ENCODE peak calls at places on chromosomes 12 and 14, in four cellular contexts. Y is prostate gland, D is psoas muscle, I is aorta. Z is an unnamed sample.

GRCh38 chr14:32545109-32545857 is 216.2 kb downstream of the AKAP6 start:
- DNase-seq in D (no peak), Y (no peak), I (no peak), Z (no peak)

GRCh38 chr12:101713059-101713682 is 15.7 kb downstream of the CHPT1 start:
- DNase-seq in I (peak; percentile 64), D (no peak), Y (no peak), Z (peak; percentile 56)

GRCh38 chr12:62799126-62799736 is 135.7 kb downstream of the PPM1H start:
- DNase-seq in Y (peak; percentile 60), D (no peak), I (no peak), Z (peak; percentile 42)

GRCh38 chr12:78149459-78149858 is 318.8 kb downstream of the NAV3 start:
- DNase-seq in I (no peak), Y (no peak), D (no peak), Z (no peak)

GRCh38 chr12:125340791-125341190 is 275.6 kb downstream of the AACS start:
- DNase-seq in D (no peak), Y (no peak), I (no peak), Z (peak; percentile 39)

GRCh38 chr12:73935817-73936216 is 601.8 kb upstream of the ATXN7L3B start:
- DNase-seq in Y (no peak), I (no peak), D (no peak), Z (no peak)

GRCh38 chr12:14868916-14869315 is 16.7 kb downstream of the MGP start:
- DNase-seq in I (no peak), D (no peak), Y (no peak), Z (no peak)

GRCh38 chr12:76074701-76075336 is 9.7 kb downstream of the NAP1L1 start:
- DNase-seq in Y (no peak), D (no peak), I (no peak), Z (no peak)

GRCh38 chr12:123131879-123132402 is 18.9 kb downstream of the PITPNM2 start:
- DNase-seq in Y (peak; percentile 79), D (peak; percentile 37), I (no peak), Z (peak; percentile 59)

GRCh38 chr12:126212827-126213226 is 1147.6 kb downstream of the AACS start:
- DNase-seq in D (no peak), Y (no peak), I (no peak), Z (no peak)

GRCh38 chr14:100696590-100696989 is 30.1 kb upstream of the DLK1 start:
- DNase-seq in Y (no peak), D (no peak), I (no peak), Z (no peak)

GRCh38 chr14:41830679-41831078 is 224.0 kb downstream of the LRFN5 start:
- DNase-seq in D (no peak), I (no peak), Y (no peak), Z (no peak)

GRCh38 chr12:25994252-25994651 is 35.8 kb downstream of the RASSF8 start:
- DNase-seq in Y (no peak), I (no peak), D (no peak), Z (no peak)

GRCh38 chr12:111150894-111151293 is 218.0 kb downstream of the PHETA1 start:
- DNase-seq in Y (no peak), D (no peak), I (no peak), Z (no peak)

GRCh38 chr12:123942277-123942653 is 30.4 kb downstream of the CCDC92 start:
- DNase-seq in Y (no peak), D (no peak), I (peak; percentile 71), Z (no peak)

GRCh38 chr14:49774111-49774510 is 6.2 kb downstream of the KLHDC2 start:
- DNase-seq in Y (no peak), I (no peak), D (no peak), Z (no peak)

GRCh38 chr14:92448786-92449185 is 64.8 kb upstream of the RIN3 start:
- DNase-seq in Y (no peak), D (no peak), I (no peak), Z (no peak)

GRCh38 chr14:103749452-103749851 is 33.8 kb downstream of the ZFYVE21 start:
- DNase-seq in I (no peak), Y (no peak), D (no peak), Z (no peak)

GRCh38 chr14:92759679-92760523 is 11.5 kb upstream of the LGMN start:
- DNase-seq in I (no peak), D (no peak), Y (no peak), Z (no peak)

GRCh38 chr14:72049462-72049861 is 117.2 kb downstream of the RGS6 start:
- DNase-seq in I (no peak), D (no peak), Y (no peak), Z (no peak)

GRCh38 chr12:70576341-70577282 is 60.6 kb downstream of the PTPRB start:
- DNase-seq in I (no peak), D (no peak), Y (peak; percentile 10), Z (no peak)

GRCh38 chr12:19850341-19851065 is 411.2 kb downstream of the AEBP2 start:
- DNase-seq in I (no peak), Y (no peak), D (no peak), Z (no peak)

GRCh38 chr14:54094765-54095164 is 138.1 kb upstream of the BMP4 start:
- DNase-seq in I (no peak), D (no peak), Y (no peak), Z (no peak)

GRCh38 chr14:105213396-105213795 is 32.3 kb upstream of the NUDT14 start:
- DNase-seq in D (no peak), Y (no peak), I (no peak), Z (no peak)
- H3K4me1 ChIP-seq in D (peaks cover 14% of the 10 kb centered on the region), Y (no peaks in the 10 kb centered on the region), I (no peaks in the 10 kb centered on the region), Z (no peaks in the 10 kb centered on the region)

GRCh38 chr12:21502164-21502496 is 541 bp downstream of the GOLT1B start:
- DNase-seq in I (peak; percentile 52), D (no peak), Y (peak; percentile 7), Z (peak; percentile 20)
- H3K4me1 ChIP-seq in I (peaks cover 15% of the 10 kb centered on the region), D (peaks cover 40% of the 10 kb centered on the region), Y (peaks cover 10% of the 10 kb centered on the region), Z (peaks cover 14% of the 10 kb centered on the region)

GRCh38 chr12:106136263-106136662 is 2.5 kb downstream of the NUAK1 start:
- DNase-seq in Y (peak; percentile 92), D (peak; percentile 88), I (peak; percentile 90), Z (peak; percentile 86)
- H3K4me1 ChIP-seq in Y (no peaks in the 10 kb centered on the region), D (peaks cover 65% of the 10 kb centered on the region), I (peaks cover 8% of the 10 kb centered on the region), Z (no peaks in the 10 kb centered on the region)

GRCh38 chr12:116162071-116162470 is 115.4 kb downstream of the MED13L start:
- DNase-seq in Y (no peak), D (no peak), I (no peak), Z (no peak)
- H3K4me1 ChIP-seq in Y (no peaks in the 10 kb centered on the region), D (peaks cover 92% of the 10 kb centered on the region), I (peaks cover 21% of the 10 kb centered on the region), Z (peaks cover 67% of the 10 kb centered on the region)

GRCh38 chr14:81396108-81396507 is 4.0 kb downstream of the STON2 start:
- DNase-seq in I (no peak), D (no peak), Y (no peak), Z (no peak)
- H3K4me1 ChIP-seq in I (no peaks in the 10 kb centered on the region), D (peaks cover 22% of the 10 kb centered on the region), Y (peaks cover 4% of the 10 kb centered on the region), Z (no peaks in the 10 kb centered on the region)

Z was measured in transverse colon.